ENCODE peak calls at places on chromosomes 3 and 15, in seven cellular contexts. One of them, this sample, is unnamed.

GRCh38 chr3:135056084-135056730 is 261.1 kb downstream of the EPHB1 start:
- DNase-seq in thoracic aorta: no peak
- DNase-seq in endothelial cell: no peak
- DNase-seq in neural progenitor cell: no peak
- DNase-seq in activated CD8-positive, alpha-beta T cell treated with anti-CD3 and anti-CD28 coated beads for 36 hours: no peak
- DNase-seq in sigmoid colon: no peak
- DNase-seq in esophagus squamous epithelium: no peak
- DNase-seq in this sample: no peak

GRCh38 chr3:57544181-57545125 is at the start of gene DNAH12:
- DNase-seq in esophagus squamous epithelium: no peak
- DNase-seq in endothelial cell: peak
- DNase-seq in thoracic aorta: no peak
- DNase-seq in sigmoid colon: no peak
- DNase-seq in activated CD8-positive, alpha-beta T cell treated with anti-CD3 and anti-CD28 coated beads for 36 hours: peak
- DNase-seq in neural progenitor cell: peak
- DNase-seq in this sample: peak

GRCh38 chr3:42366550-42366949 is 43.9 kb downstream of the LYZL4 start:
- DNase-seq in activated CD8-positive, alpha-beta T cell treated with anti-CD3 and anti-CD28 coated beads for 36 hours: no peak
- DNase-seq in esophagus squamous epithelium: no peak
- DNase-seq in thoracic aorta: no peak
- DNase-seq in endothelial cell: no peak
- DNase-seq in neural progenitor cell: peak
- DNase-seq in sigmoid colon: no peak
- DNase-seq in this sample: no peak

GRCh38 chr3:41955192-41955591 is 6.7 kb downstream of the ULK4 start:
- DNase-seq in esophagus squamous epithelium: no peak
- DNase-seq in thoracic aorta: no peak
- DNase-seq in activated CD8-positive, alpha-beta T cell treated with anti-CD3 and anti-CD28 coated beads for 36 hours: no peak
- DNase-seq in sigmoid colon: no peak
- DNase-seq in endothelial cell: no peak
- DNase-seq in neural progenitor cell: no peak
- DNase-seq in this sample: no peak

GRCh38 chr3:140151321-140151720 is 216.3 kb downstream of the CLSTN2 start:
- DNase-seq in endothelial cell: no peak
- DNase-seq in neural progenitor cell: no peak
- DNase-seq in sigmoid colon: no peak
- DNase-seq in esophagus squamous epithelium: no peak
- DNase-seq in activated CD8-positive, alpha-beta T cell treated with anti-CD3 and anti-CD28 coated beads for 36 hours: no peak
- DNase-seq in thoracic aorta: no peak
- DNase-seq in this sample: no peak

GRCh38 chr3:188270423-188270972 is 116.5 kb downstream of the LPP start:
- DNase-seq in esophagus squamous epithelium: no peak
- DNase-seq in neural progenitor cell: no peak
- DNase-seq in thoracic aorta: no peak
- DNase-seq in endothelial cell: no peak
- DNase-seq in activated CD8-positive, alpha-beta T cell treated with anti-CD3 and anti-CD28 coated beads for 36 hours: no peak
- DNase-seq in sigmoid colon: no peak
- DNase-seq in this sample: no peak

GRCh38 chr15:91049378-91050127 is 27.2 kb upstream of the VPS33B start:
- DNase-seq in thoracic aorta: peak
- DNase-seq in activated CD8-positive, alpha-beta T cell treated with anti-CD3 and anti-CD28 coated beads for 36 hours: peak
- DNase-seq in sigmoid colon: peak
- DNase-seq in neural progenitor cell: peak
- DNase-seq in esophagus squamous epithelium: no peak
- DNase-seq in endothelial cell: peak
- DNase-seq in this sample: peak

GRCh38 chr3:169914321-169914720 is 2.9 kb downstream of the SAMD7 start:
- DNase-seq in sigmoid colon: no peak
- DNase-seq in activated CD8-positive, alpha-beta T cell treated with anti-CD3 and anti-CD28 coated beads for 36 hours: no peak
- DNase-seq in esophagus squamous epithelium: no peak
- DNase-seq in thoracic aorta: no peak
- DNase-seq in neural progenitor cell: no peak
- DNase-seq in endothelial cell: no peak
- DNase-seq in this sample: no peak

GRCh38 chr15:45377630-45378148 is 655 bp downstream of the GATM start:
- DNase-seq in esophagus squamous epithelium: no peak
- DNase-seq in thoracic aorta: peak
- DNase-seq in activated CD8-positive, alpha-beta T cell treated with anti-CD3 and anti-CD28 coated beads for 36 hours: peak
- DNase-seq in sigmoid colon: peak
- DNase-seq in neural progenitor cell: peak
- DNase-seq in endothelial cell: no peak
- DNase-seq in this sample: no peak

GRCh38 chr3:193903976-193904375 is 232.0 kb upstream of the HES1 start:
- DNase-seq in sigmoid colon: no peak
- DNase-seq in endothelial cell: no peak
- DNase-seq in neural progenitor cell: no peak
- DNase-seq in thoracic aorta: no peak
- DNase-seq in activated CD8-positive, alpha-beta T cell treated with anti-CD3 and anti-CD28 coated beads for 36 hours: no peak
- DNase-seq in esophagus squamous epithelium: no peak
- DNase-seq in this sample: no peak

GRCh38 chr3:98343647-98344507 is 9.8 kb upstream of the OR5K4 start:
- DNase-seq in esophagus squamous epithelium: no peak
- DNase-seq in thoracic aorta: no peak
- DNase-seq in endothelial cell: peak
- DNase-seq in neural progenitor cell: peak
- DNase-seq in activated CD8-positive, alpha-beta T cell treated with anti-CD3 and anti-CD28 coated beads for 36 hours: peak
- DNase-seq in sigmoid colon: no peak
- DNase-seq in this sample: peak

GRCh38 chr3:46946856-46947544 is 29.5 kb downstream of the CCDC12 start:
- DNase-seq in activated CD8-positive, alpha-beta T cell treated with anti-CD3 and anti-CD28 coated beads for 36 hours: peak
- DNase-seq in neural progenitor cell: no peak
- DNase-seq in thoracic aorta: no peak
- DNase-seq in esophagus squamous epithelium: no peak
- DNase-seq in endothelial cell: no peak
- DNase-seq in sigmoid colon: no peak
- DNase-seq in this sample: no peak

GRCh38 chr15:55627730-55628368 is 39.7 kb upstream of the PYGO1 start:
- DNase-seq in endothelial cell: no peak
- DNase-seq in esophagus squamous epithelium: no peak
- DNase-seq in activated CD8-positive, alpha-beta T cell treated with anti-CD3 and anti-CD28 coated beads for 36 hours: no peak
- DNase-seq in neural progenitor cell: no peak
- DNase-seq in sigmoid colon: no peak
- DNase-seq in thoracic aorta: no peak
- DNase-seq in this sample: no peak

GRCh38 chr15:67879440-67880129 is 39.7 kb upstream of the RNU6-1 start:
- DNase-seq in thoracic aorta: no peak
- DNase-seq in esophagus squamous epithelium: no peak
- DNase-seq in sigmoid colon: no peak
- DNase-seq in activated CD8-positive, alpha-beta T cell treated with anti-CD3 and anti-CD28 coated beads for 36 hours: no peak
- DNase-seq in endothelial cell: no peak
- DNase-seq in neural progenitor cell: no peak
- DNase-seq in this sample: no peak

GRCh38 chr3:124883766-124884473 is 3.2 kb downstream of the ITGB5 start:
- DNase-seq in endothelial cell: no peak
- DNase-seq in thoracic aorta: no peak
- DNase-seq in neural progenitor cell: peak
- DNase-seq in esophagus squamous epithelium: no peak
- DNase-seq in activated CD8-positive, alpha-beta T cell treated with anti-CD3 and anti-CD28 coated beads for 36 hours: no peak
- DNase-seq in sigmoid colon: peak
- DNase-seq in this sample: no peak

GRCh38 chr3:141442421-141442820 is 44.4 kb upstream of the RASA2 start:
- DNase-seq in sigmoid colon: no peak
- DNase-seq in endothelial cell: no peak
- DNase-seq in thoracic aorta: no peak
- DNase-seq in neural progenitor cell: no peak
- DNase-seq in activated CD8-positive, alpha-beta T cell treated with anti-CD3 and anti-CD28 coated beads for 36 hours: no peak
- DNase-seq in esophagus squamous epithelium: no peak
- DNase-seq in this sample: no peak

GRCh38 chr3:5324780-5325179 is 137.3 kb downstream of the EDEM1 start:
- DNase-seq in neural progenitor cell: no peak
- DNase-seq in endothelial cell: no peak
- DNase-seq in esophagus squamous epithelium: no peak
- DNase-seq in sigmoid colon: no peak
- DNase-seq in activated CD8-positive, alpha-beta T cell treated with anti-CD3 and anti-CD28 coated beads for 36 hours: no peak
- DNase-seq in thoracic aorta: no peak
- DNase-seq in this sample: no peak

GRCh38 chr3:163919154-163919553 is 1159.1 kb downstream of the SI start:
- DNase-seq in endothelial cell: no peak
- DNase-seq in thoracic aorta: no peak
- DNase-seq in neural progenitor cell: no peak
- DNase-seq in sigmoid colon: no peak
- DNase-seq in activated CD8-positive, alpha-beta T cell treated with anti-CD3 and anti-CD28 coated beads for 36 hours: no peak
- DNase-seq in esophagus squamous epithelium: no peak
- DNase-seq in this sample: no peak

GRCh38 chr3:45943207-45943846 is at the start of gene CXCR6:
- DNase-seq in activated CD8-positive, alpha-beta T cell treated with anti-CD3 and anti-CD28 coated beads for 36 hours: peak
- DNase-seq in sigmoid colon: peak
- DNase-seq in thoracic aorta: no peak
- DNase-seq in endothelial cell: no peak
- DNase-seq in esophagus squamous epithelium: no peak
- DNase-seq in neural progenitor cell: no peak
- DNase-seq in this sample: no peak

GRCh38 chr3:179071161-179071568 is 444 bp downstream of the ZMAT3 start:
- DNase-seq in endothelial cell: no peak
- DNase-seq in activated CD8-positive, alpha-beta T cell treated with anti-CD3 and anti-CD28 coated beads for 36 hours: peak
- DNase-seq in esophagus squamous epithelium: no peak
- DNase-seq in neural progenitor cell: no peak
- DNase-seq in sigmoid colon: peak
- DNase-seq in thoracic aorta: no peak
- DNase-seq in this sample: peak

GRCh38 chr3:89372456-89372855 is 265.0 kb downstream of the EPHA3 start:
- DNase-seq in thoracic aorta: no peak
- DNase-seq in endothelial cell: no peak
- DNase-seq in activated CD8-positive, alpha-beta T cell treated with anti-CD3 and anti-CD28 coated beads for 36 hours: no peak
- DNase-seq in sigmoid colon: no peak
- DNase-seq in esophagus squamous epithelium: no peak
- DNase-seq in neural progenitor cell: no peak
- DNase-seq in this sample: no peak

DNA sequence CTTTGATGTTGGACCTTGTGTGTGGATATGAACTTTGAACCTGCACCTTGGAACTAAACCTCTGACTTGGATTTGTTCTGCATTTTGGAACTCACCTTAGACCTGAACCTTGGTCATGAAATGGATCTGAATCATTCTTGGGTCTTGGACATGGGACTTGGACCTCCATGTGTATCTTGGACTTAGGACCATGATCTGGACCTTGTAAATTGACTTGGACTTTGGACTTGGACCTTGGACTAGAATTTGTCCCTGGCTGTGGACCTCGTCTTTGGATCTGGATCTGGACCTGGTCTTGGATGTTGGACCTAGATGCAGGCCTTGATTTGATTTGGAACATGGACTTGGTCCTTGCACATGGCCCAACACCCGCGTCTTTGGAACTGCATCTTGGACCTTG is 45.4 kb downstream of the ZNF589 start:
- DNase-seq in endothelial cell: no peak
- DNase-seq in sigmoid colon: no peak
- DNase-seq in activated CD8-positive, alpha-beta T cell treated with anti-CD3 and anti-CD28 coated beads for 36 hours: no peak
- DNase-seq in esophagus squamous epithelium: no peak
- DNase-seq in thoracic aorta: no peak
- DNase-seq in neural progenitor cell: no peak
- DNase-seq in this sample: no peak
- TF ChIP-seq CTCF in endothelial cell: no peak
- TF ChIP-seq CTCF in sigmoid colon: no peak
- TF ChIP-seq CTCF in activated CD8-positive, alpha-beta T cell treated with anti-CD3 and anti-CD28 coated beads for 36 hours: no peak
- TF ChIP-seq CTCF in esophagus squamous epithelium: no peak
- TF ChIP-seq CTCF in thoracic aorta: no peak
- TF ChIP-seq CTCF in neural progenitor cell: no peak
- TF ChIP-seq CTCF in this sample: no peak

GRCh38 chr3:11187678-11188077 is 33.4 kb downstream of the HRH1 start:
- DNase-seq in sigmoid colon: no peak
- DNase-seq in neural progenitor cell: no peak
- DNase-seq in activated CD8-positive, alpha-beta T cell treated with anti-CD3 and anti-CD28 coated beads for 36 hours: no peak
- DNase-seq in thoracic aorta: no peak
- DNase-seq in esophagus squamous epithelium: no peak
- DNase-seq in endothelial cell: no peak
- DNase-seq in this sample: no peak

GRCh38 chr3:11185144-11185543 is 30.9 kb downstream of the HRH1 start:
- DNase-seq in activated CD8-positive, alpha-beta T cell treated with anti-CD3 and anti-CD28 coated beads for 36 hours: no peak
- DNase-seq in endothelial cell: no peak
- DNase-seq in sigmoid colon: no peak
- DNase-seq in neural progenitor cell: no peak
- DNase-seq in esophagus squamous epithelium: no peak
- DNase-seq in thoracic aorta: no peak
- DNase-seq in this sample: no peak

GRCh38 chr3:11186771-11187170 is 32.5 kb downstream of the HRH1 start:
- DNase-seq in endothelial cell: no peak
- DNase-seq in esophagus squamous epithelium: no peak
- DNase-seq in thoracic aorta: no peak
- DNase-seq in neural progenitor cell: no peak
- DNase-seq in activated CD8-positive, alpha-beta T cell treated with anti-CD3 and anti-CD28 coated beads for 36 hours: no peak
- DNase-seq in sigmoid colon: no peak
- DNase-seq in this sample: no peak

GRCh38 chr3:11186318-11186692 is 32.0 kb downstream of the HRH1 start:
- DNase-seq in endothelial cell: no peak
- DNase-seq in neural progenitor cell: no peak
- DNase-seq in sigmoid colon: no peak
- DNase-seq in activated CD8-positive, alpha-beta T cell treated with anti-CD3 and anti-CD28 coated beads for 36 hours: no peak
- DNase-seq in esophagus squamous epithelium: no peak
- DNase-seq in thoracic aorta: no peak
- DNase-seq in this sample: no peak

DNA sequence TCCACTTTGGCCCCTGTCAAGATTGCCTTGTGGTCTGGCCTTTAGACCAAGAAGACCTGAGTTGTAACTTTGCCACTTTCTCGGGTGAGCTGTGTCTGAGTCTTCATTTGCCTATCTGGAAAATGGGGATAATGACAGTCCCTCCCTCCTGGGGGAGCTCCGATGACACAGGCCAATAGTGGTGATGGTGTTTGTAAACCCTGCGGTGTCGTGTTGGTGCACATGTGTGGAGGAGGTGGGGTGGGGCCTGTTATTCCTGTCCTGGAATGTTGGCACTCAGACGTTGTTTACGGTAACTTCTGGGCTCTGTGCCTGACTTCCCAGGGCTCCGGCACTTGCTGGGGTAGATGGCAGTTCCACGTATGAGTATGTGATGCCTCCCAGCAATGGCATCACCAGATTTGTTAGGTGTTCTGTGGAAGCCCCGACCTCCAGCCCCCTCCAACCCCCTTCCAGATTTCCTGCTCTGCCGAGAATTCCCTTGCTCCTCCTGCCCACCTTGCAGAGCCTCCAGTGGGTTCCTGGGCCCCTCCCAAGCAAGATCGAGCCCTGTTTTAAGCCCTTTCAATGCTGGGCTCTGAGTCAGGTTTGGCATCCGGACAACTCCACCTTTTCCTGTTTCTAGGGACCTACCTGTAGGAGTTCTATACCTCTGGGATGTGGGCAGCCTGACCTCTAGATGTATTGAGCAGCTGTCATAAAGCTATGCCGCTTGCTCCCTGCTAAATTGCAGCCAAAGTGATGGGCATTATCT is 31.4 kb downstream of the HRH1 start:
- DNase-seq in esophagus squamous epithelium: no peak
- DNase-seq in sigmoid colon: peak
- DNase-seq in activated CD8-positive, alpha-beta T cell treated with anti-CD3 and anti-CD28 coated beads for 36 hours: no peak
- DNase-seq in thoracic aorta: peak
- DNase-seq in endothelial cell: no peak
- DNase-seq in neural progenitor cell: no peak
- DNase-seq in this sample: no peak
- TF ChIP-seq CTCF in esophagus squamous epithelium: no peak
- TF ChIP-seq CTCF in sigmoid colon: no peak
- TF ChIP-seq CTCF in activated CD8-positive, alpha-beta T cell treated with anti-CD3 and anti-CD28 coated beads for 36 hours: no peak
- TF ChIP-seq CTCF in thoracic aorta: no peak
- TF ChIP-seq CTCF in endothelial cell: no peak
- TF ChIP-seq CTCF in neural progenitor cell: no peak
- TF ChIP-seq CTCF in this sample: no peak

GRCh38 chr15:41791547-41791937 is 17.3 kb downstream of the MAPKBP1 start:
- DNase-seq in neural progenitor cell: no peak
- DNase-seq in activated CD8-positive, alpha-beta T cell treated with anti-CD3 and anti-CD28 coated beads for 36 hours: no peak
- DNase-seq in esophagus squamous epithelium: no peak
- DNase-seq in endothelial cell: no peak
- DNase-seq in sigmoid colon: no peak
- DNase-seq in thoracic aorta: no peak
- DNase-seq in this sample: no peak
- TF ChIP-seq CTCF in neural progenitor cell: no peak
- TF ChIP-seq CTCF in activated CD8-positive, alpha-beta T cell treated with anti-CD3 and anti-CD28 coated beads for 36 hours: no peak
- TF ChIP-seq CTCF in esophagus squamous epithelium: no peak
- TF ChIP-seq CTCF in endothelial cell: no peak
- TF ChIP-seq CTCF in sigmoid colon: no peak
- TF ChIP-seq CTCF in thoracic aorta: no peak
- TF ChIP-seq CTCF in this sample: no peak

GRCh38 chr3:10392244-10392643 is 71.3 kb upstream of the SEC13 start:
- DNase-seq in neural progenitor cell: peak
- DNase-seq in sigmoid colon: no peak
- DNase-seq in endothelial cell: no peak
- DNase-seq in thoracic aorta: no peak
- DNase-seq in activated CD8-positive, alpha-beta T cell treated with anti-CD3 and anti-CD28 coated beads for 36 hours: no peak
- DNase-seq in esophagus squamous epithelium: no peak
- DNase-seq in this sample: no peak
- TF ChIP-seq CTCF in neural progenitor cell: no peak
- TF ChIP-seq CTCF in sigmoid colon: no peak
- TF ChIP-seq CTCF in endothelial cell: no peak
- TF ChIP-seq CTCF in thoracic aorta: no peak
- TF ChIP-seq CTCF in activated CD8-positive, alpha-beta T cell treated with anti-CD3 and anti-CD28 coated beads for 36 hours: no peak
- TF ChIP-seq CTCF in esophagus squamous epithelium: no peak
- TF ChIP-seq CTCF in this sample: no peak

This sample was measured in GM10248.